ENCODE peak calls at places on chromosomes 2 and 18, in four cellular contexts. A is kidney; M is uterus; C is effector memory CD4-positive, alpha-beta T cell. P is an unnamed sample. For H3K4me1, the result is how much of the 10 kb centered on the place peaks cover.

GRCh38 chr2:47208852-47209606 is 53.9 kb upstream of the STPG4 start:
- DNase-seq in A (no peak), M (no peak), C (no peak), P (no peak)

GRCh38 chr2:179842498-179843153 is 18.8 kb downstream of the ZNF385B start:
- DNase-seq in A (no peak), M (no peak), C (no peak), P (no peak)

GRCh38 chr2:180938419-180938818 is 42.0 kb upstream of the UBE2E3 start:
- DNase-seq in A (no peak), M (no peak), C (no peak), P (no peak)

GRCh38 chr2:111947219-111947618 is 48.8 kb downstream of the MERTK start:
- DNase-seq in A (no peak), M (no peak), C (no peak), P (no peak)

GRCh38 chr2:234694244-234695013 is 197.5 kb upstream of the ARL4C start:
- DNase-seq in A (no peak), M (no peak), C (no peak), P (no peak)

GRCh38 chr2:204825054-204825453 is 279.8 kb downstream of the PARD3B start:
- DNase-seq in A (no peak), M (no peak), C (no peak), P (no peak)

GRCh38 chr2:241613018-241613780 is 23.8 kb downstream of the THAP4 start:
- DNase-seq in A (no peak), M (no peak), C (no peak), P (no peak)

GRCh38 chr2:98175811-98176210 is 88.8 kb downstream of the VWA3B start:
- DNase-seq in A (no peak), M (no peak), C (no peak), P (no peak)

GRCh38 chr2:84077504-84077903 is 381.6 kb downstream of the SUCLG1 start:
- DNase-seq in A (no peak), M (no peak), C (no peak), P (no peak)

GRCh38 chr18:50458796-50459195 is 84.0 kb downstream of the SKA1 start:
- DNase-seq in A (no peak), M (no peak), C (no peak), P (no peak)

GRCh38 chr2:240369725-240370585 is 65.5 kb upstream of the GPC1 start:
- DNase-seq in A (peak), M (peak), C (no peak), P (no peak)

GRCh38 chr2:41781082-41781481 is 266.7 kb upstream of the PKDCC start:
- DNase-seq in A (no peak), M (no peak), C (no peak), P (no peak)

GRCh38 chr2:19607400-19607799 is 249.0 kb upstream of the OSR1 start:
- DNase-seq in A (no peak), M (no peak), C (no peak), P (no peak)

GRCh38 chr2:168889635-168890005 is 610 bp downstream of the SPC25 start:
- DNase-seq in A (no peak), M (no peak), C (no peak), P (peak)

GRCh38 chr2:236261452-236261851 is 2.8 kb downstream of the ASB18 start:
- DNase-seq in A (no peak), M (no peak), C (no peak), P (no peak)
- H3K27ac ChIP-seq in A (no peak), M (no peak), C (no peak), P (no peak)

GRCh38 chr18:46324087-46324486 is 219.9 kb downstream of the HAUS1 start:
- DNase-seq in A (no peak), M (no peak), C (no peak), P (no peak)

GRCh38 chr18:46324556-46324955 is 220.4 kb downstream of the HAUS1 start:
- DNase-seq in A (no peak), M (no peak), C (no peak), P (no peak)

GRCh38 chr18:46322941-46323340 is 218.8 kb downstream of the HAUS1 start:
- DNase-seq in A (peak), M (no peak), C (no peak), P (no peak)

GRCh38 chr18:46322411-46322891 is 218.3 kb downstream of the HAUS1 start:
- DNase-seq in A (peak), M (no peak), C (no peak), P (no peak)

DNA sequence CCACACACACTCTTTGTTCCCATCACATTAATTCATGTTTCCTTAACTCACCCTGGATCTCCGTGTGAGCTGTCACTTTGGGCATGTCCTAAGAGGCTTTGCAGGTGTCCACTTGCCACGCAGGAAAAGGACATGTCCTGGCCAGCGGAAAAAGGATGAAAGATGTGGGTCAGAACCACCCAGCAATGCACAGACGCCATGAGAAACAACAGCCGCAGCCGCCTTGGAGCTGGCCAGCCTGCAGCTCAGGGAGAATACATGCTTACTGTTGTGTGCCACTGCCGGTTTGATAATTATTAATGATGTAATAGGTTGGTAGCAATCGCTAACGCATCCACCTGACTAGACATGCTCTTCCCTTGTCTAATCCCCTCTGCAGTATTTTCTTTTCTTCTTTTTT is 221.7 kb downstream of the HAUS1 start:
- DNase-seq in A (no peak), M (no peak), C (no peak), P (no peak)
- H3K4me1 ChIP-seq in A (under half), M (under half), C (under half), P (under half)

DNA sequence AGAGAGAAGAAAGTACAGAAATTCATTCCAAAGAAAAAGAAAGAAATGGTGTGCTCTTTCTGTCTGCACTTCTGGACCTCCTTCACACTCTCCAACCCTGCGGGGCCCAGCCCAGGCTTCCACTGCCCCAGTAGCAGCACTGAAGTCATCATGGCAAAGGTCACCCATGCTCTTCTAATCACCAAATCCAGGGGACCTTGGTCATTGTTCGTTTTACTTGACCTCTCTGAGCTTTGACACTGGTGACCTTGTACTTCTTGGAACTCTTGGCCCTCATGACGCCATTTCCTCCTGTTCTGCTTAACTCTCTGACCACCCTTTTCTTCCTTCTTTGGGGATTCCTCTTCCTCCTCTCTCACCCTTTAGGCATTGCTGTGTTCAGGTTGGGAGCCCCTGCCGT is 105.6 kb downstream of the SMAD7 start:
- DNase-seq in A (no peak), M (no peak), C (no peak), P (no peak)
- H3K27ac ChIP-seq in A (no peak), M (no peak), C (no peak), P (no peak)

DNA sequence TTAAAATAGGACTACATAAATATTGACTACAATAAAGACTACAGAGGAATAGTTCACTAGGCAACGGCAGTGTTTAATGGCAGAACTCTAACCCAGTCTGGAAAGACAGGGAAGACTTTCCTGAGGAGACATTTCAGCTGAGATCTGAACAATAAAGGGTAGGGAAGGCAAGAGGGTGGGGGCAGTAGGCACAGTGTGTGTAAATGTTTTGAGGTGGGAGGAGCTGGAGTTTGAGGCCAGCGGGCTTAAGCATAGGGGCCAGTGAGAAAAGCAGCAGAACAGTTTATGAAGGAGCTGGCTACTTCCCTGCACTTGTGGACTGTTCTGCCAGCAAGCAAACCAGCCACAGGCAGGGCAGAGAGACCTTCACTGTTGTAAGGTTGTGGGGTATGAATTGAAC is 76.6 kb upstream of the UGP2 start:
- DNase-seq in A (no peak), M (no peak), C (no peak), P (no peak)
- H3K4me1 ChIP-seq in A (under half), M (under half), C (under half), P (under half)

DNA sequence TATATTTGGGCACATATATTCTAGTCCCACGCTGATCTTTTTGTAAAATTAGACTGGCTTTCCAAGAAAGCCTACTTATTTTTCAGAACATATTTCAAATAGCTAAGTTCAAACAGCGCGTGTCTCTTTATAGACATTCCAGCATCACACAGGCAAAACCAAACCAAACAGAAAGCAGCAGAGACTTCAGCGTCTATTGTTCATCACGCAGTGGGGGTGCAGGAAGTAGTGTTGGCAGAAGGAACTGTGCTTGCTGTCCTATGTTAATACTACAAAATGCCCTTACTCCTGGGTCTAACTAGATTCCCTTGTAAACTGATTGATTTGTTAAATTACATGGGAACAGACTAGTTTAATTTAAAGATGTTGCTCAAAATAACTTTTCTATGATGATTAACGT is 436.5 kb downstream of the CBLN2 start:
- DNase-seq in A (no peak), M (no peak), C (no peak), P (no peak)
- H3K27ac ChIP-seq in A (no peak), M (no peak), C (no peak), P (no peak)

GRCh38 chr18:77069931-77070330 is 62.7 kb downstream of the MBP start:
- DNase-seq in A (no peak), M (no peak), C (peak), P (no peak)

GRCh38 chr18:77072566-77072965 is 60.0 kb downstream of the MBP start:
- DNase-seq in A (no peak), M (no peak), C (no peak), P (no peak)

GRCh38 chr18:77071711-77072292 is 60.8 kb downstream of the MBP start:
- DNase-seq in A (no peak), M (no peak), C (peak), P (peak)

GRCh38 chr18:77070627-77071026 is 62.0 kb downstream of the MBP start:
- DNase-seq in A (no peak), M (no peak), C (no peak), P (no peak)

GRCh38 chr18:77071061-77071460 is 61.5 kb downstream of the MBP start:
- DNase-seq in A (no peak), M (no peak), C (no peak), P (no peak)
- H3K4me1 ChIP-seq in A (under half), M (under half), C (half or more), P (half or more)

DNA sequence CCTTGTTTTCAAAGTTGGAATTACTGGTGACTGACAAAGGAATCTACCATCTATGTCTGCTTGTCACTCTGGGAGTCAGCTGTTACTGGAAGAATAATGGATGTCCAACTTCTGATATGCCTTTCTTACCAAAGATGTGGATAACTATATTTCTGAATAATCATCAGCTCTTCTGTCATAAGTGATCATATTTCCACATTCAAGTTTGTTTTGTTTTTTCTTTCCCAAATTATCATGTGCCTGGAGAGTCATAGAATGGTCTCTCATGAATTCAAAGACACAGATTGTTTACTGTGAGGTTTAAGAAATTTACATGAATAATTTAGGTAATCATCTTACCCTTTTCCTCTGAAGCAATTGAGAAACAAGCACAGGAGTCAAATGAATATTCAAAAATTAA is 986.7 kb upstream of the CDH2 start:
- DNase-seq in A (no peak), M (no peak), C (no peak), P (no peak)
- H3K27ac ChIP-seq in A (no peak), M (peak), C (no peak), P (no peak)

P was measured in CD4-positive, CD25-positive, alpha-beta regulatory T cell.